ENCODE peak calls at places on chromosomes 7 and 10, in four cellular contexts. D is IMR-90, H is H9, C is trophoblast cell. J is an unnamed sample.

GRCh38 chr10:971150-971542 is 17.1 kb upstream of the GTPBP4 start:
- DNase-seq in D (peak; percentile 46), H (no peak), C (no peak), J (no peak)

GRCh38 chr10:103660364-103661197 is 167.1 kb downstream of the NEURL1 start:
- DNase-seq in D (peak; percentile 48), H (no peak), C (no peak), J (no peak)

GRCh38 chr7:64183126-64183742 is 23.8 kb upstream of the ZNF735 start:
- DNase-seq in D (no peak), H (no peak), C (peak; percentile 14), J (no peak)

GRCh38 chr10:97593423-97593822 is 3.9 kb downstream of the C10orf62 start:
- DNase-seq in D (peak; percentile 39), H (no peak), C (no peak), J (no peak)

GRCh38 chr10:29590598-29591415 is 44.0 kb downstream of the SVIL start:
- DNase-seq in D (peak; percentile 86), H (no peak), C (peak; percentile 79), J (peak; percentile 51)

GRCh38 chr10:43963793-43964425 is 315.2 kb upstream of the ZNF32 start:
- DNase-seq in D (no peak), H (no peak), C (no peak), J (no peak)

GRCh38 chr7:69661342-69661741 is 63.1 kb downstream of the AUTS2 start:
- DNase-seq in D (no peak), H (no peak), C (no peak), J (no peak)

GRCh38 chr10:18221123-18221522 is 80.9 kb downstream of the CACNB2 start:
- DNase-seq in D (peak; percentile 18), H (no peak), C (peak; percentile 26), J (no peak)

GRCh38 chr10:49628599-49628998 is 14.8 kb downstream of the CHAT start:
- DNase-seq in D (no peak), H (no peak), C (no peak), J (no peak)

GRCh38 chr7:10557375-10557774 is 416.3 kb upstream of the PHF14 start:
- DNase-seq in D (no peak), H (no peak), C (no peak), J (no peak)

GRCh38 chr10:48658243-48658888 is 26.3 kb upstream of the WDFY4 start:
- DNase-seq in D (peak; percentile 58), H (peak; percentile 86), C (peak; percentile 93), J (peak; percentile 84)

GRCh38 chr10:36281871-36282331 is 639.8 kb upstream of the FZD8 start:
- DNase-seq in D (peak; percentile 29), H (no peak), C (no peak), J (no peak)

GRCh38 chr10:90087197-90088007 is 386.0 kb downstream of the KIF20B start:
- DNase-seq in D (peak; percentile 7), H (no peak), C (no peak), J (no peak)

GRCh38 chr10:25959540-25960232 is 25.7 kb downstream of the MYO3A start:
- DNase-seq in D (no peak), H (no peak), C (no peak), J (no peak)

GRCh38 chr10:48480397-48481374 is 124.2 kb downstream of the ARHGAP22 start:
- DNase-seq in D (no peak), H (peak; percentile 28), C (no peak), J (no peak)

GRCh38 chr10:103697787-103698186 is 157.6 kb downstream of the SH3PXD2A start:
- DNase-seq in D (no peak), H (no peak), C (no peak), J (no peak)

GRCh38 chr7:79141252-79141651 is 312.2 kb downstream of the MAGI2 start:
- DNase-seq in D (no peak), H (no peak), C (no peak), J (no peak)

GRCh38 chr10:944034-944831 is 12.7 kb upstream of the LARP4B start:
- DNase-seq in D (peak; percentile 25), H (no peak), C (peak; percentile 36), J (no peak)

GRCh38 chr7:101159696-101160674 is 5.4 kb downstream of the VGF start:
- DNase-seq in D (peak; percentile 57), H (peak; percentile 65), C (no peak), J (no peak)

GRCh38 chr7:75982306-75983064 is 11.9 kb downstream of the TMEM120A start:
- DNase-seq in D (no peak), H (no peak), C (no peak), J (no peak)

GRCh38 chr10:71779641-71780040 is 6.3 kb upstream of the VSIR start:
- DNase-seq in D (no peak), H (no peak), C (no peak), J (no peak)

GRCh38 chr10:79979973-79980687 is 31.2 kb upstream of the SFTPD start:
- DNase-seq in D (no peak), H (no peak), C (no peak), J (no peak)

GRCh38 chr10:3047622-3047995 is 19.7 kb upstream of the PFKP start:
- DNase-seq in D (no peak), H (no peak), C (no peak), J (no peak)
- H2AFZ ChIP-seq in D (peak overlapping the region; percentile 80), H (no peak overlapping the region), C (no peak overlapping the region), J (peak overlapping the region; percentile 51)

DNA sequence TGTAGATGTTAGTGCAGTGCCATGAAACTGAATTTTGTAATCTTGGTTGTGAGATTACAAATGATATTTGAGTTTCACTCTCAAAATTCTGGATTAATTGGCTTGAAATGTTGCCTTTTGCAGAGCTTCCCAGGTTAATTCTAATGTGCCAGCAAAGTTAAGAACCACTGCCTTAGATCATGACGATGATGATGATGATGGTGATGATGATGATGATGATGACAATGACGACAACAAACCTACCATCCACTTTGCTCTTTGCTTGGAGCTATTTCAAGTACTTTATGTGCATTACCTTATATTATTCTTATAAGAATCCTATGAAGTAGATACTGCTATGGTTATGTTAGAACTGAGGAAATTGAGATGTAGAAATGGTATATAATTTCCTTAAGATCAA is 261.6 kb downstream of the CNTNAP2 start:
- DNase-seq in D (no peak), H (no peak), C (no peak), J (no peak)
- H3K4me1 ChIP-seq in D (no peaks in the 10 kb centered on the region), H (no peaks in the 10 kb centered on the region), C (no peaks in the 10 kb centered on the region), J (no peaks in the 10 kb centered on the region)

DNA sequence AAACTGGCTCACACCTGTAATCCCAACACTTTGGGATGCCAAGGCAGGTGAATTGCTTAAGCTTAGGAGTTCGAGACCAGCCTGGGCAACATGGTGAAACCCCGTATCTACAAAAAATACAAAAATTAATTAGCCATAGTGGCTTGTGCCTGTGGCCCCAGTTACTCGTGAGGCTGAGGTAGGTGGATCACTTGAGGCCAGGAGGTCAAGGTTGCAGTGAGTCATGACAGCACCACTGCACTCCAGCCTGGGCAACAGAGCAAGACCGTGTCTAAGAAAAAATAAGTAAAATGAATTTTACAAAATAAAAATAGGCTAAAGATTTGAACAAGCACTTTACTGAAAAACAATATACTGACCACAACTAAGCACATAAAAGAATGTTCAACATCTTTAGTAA is 9.8 kb upstream of the ORC5 start:
- DNase-seq in D (no peak), H (no peak), C (no peak), J (no peak)
- H3K23ac ChIP-seq in D (no peak overlapping the region), H (no peak overlapping the region), C (no peak overlapping the region), J (no peak overlapping the region)

GRCh38 chr7:107891619-107892366 is 810 bp downstream of the DLD start:
- DNase-seq in D (peak; percentile 60), H (no peak), C (peak; percentile 17), J (no peak)

GRCh38 chr7:107890493-107890961 is 456 bp upstream of the DLD start:
- DNase-seq in D (no peak), H (no peak), C (no peak), J (no peak)

GRCh38 chr7:107889992-107890391 is 991 bp upstream of the DLD start:
- DNase-seq in D (no peak), H (no peak), C (no peak), J (no peak)

GRCh38 chr7:107890962-107891618 is at the start of gene DLD:
- DNase-seq in D (peak; percentile 91), H (peak; percentile 94), C (peak; percentile 94), J (peak; percentile 87)
- H2AFZ ChIP-seq in D (peak within 1 kb of the TSS; percentile 99), H (peak within 1 kb of the TSS; percentile 1), C (peak within 1 kb of the TSS; percentile 41), J (peak within 1 kb of the TSS; percentile 88)

DNA sequence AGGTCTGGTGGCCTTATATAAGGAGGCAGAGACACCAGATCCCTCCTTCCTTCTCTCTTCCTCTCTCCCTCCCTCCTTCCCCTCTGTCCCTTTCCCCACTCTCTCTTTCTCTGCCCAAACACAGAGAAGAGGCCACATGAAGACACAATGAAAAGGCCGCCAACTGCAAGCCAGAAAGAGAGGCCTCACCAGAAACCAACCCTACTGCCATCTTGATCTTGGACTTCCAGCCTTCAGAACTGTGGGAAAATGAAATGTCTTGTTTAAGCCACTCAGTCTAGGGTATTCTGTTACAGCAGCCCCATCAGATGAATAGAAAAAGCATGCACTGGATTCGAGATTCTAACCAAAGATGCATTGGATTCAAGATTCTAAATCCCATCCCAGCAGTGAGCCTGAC is 168.1 kb downstream of the FAM107B start:
- DNase-seq in D (no peak), H (no peak), C (no peak), J (no peak)
- H3K4me1 ChIP-seq in D (peaks cover 5% of the 10 kb centered on the region), H (no peaks in the 10 kb centered on the region), C (peaks cover 20% of the 10 kb centered on the region), J (peaks cover 9% of the 10 kb centered on the region)

GRCh38 chr7:91126762-91127161 is 137.5 kb upstream of the FZD1 start:
- DNase-seq in D (no peak), H (peak; percentile 35), C (peak; percentile 22), J (peak; percentile 89)
- H3K23ac ChIP-seq in D (no peak overlapping the region), H (no peak overlapping the region), C (no peak overlapping the region), J (no peak overlapping the region)

GRCh38 chr7:42986213-42986612 is 54.0 kb downstream of the MRPL32 start:
- DNase-seq in D (no peak), H (no peak), C (no peak), J (no peak)

GRCh38 chr7:42991024-42991423 is 58.8 kb downstream of the MRPL32 start:
- DNase-seq in D (no peak), H (no peak), C (no peak), J (no peak)

GRCh38 chr7:42986781-42987248 is 54.6 kb downstream of the MRPL32 start:
- DNase-seq in D (no peak), H (no peak), C (no peak), J (no peak)

GRCh38 chr7:42984137-42984536 is 52.0 kb downstream of the MRPL32 start:
- DNase-seq in D (no peak), H (no peak), C (no peak), J (no peak)

GRCh38 chr7:42987648-42988214 is 55.6 kb downstream of the MRPL32 start:
- DNase-seq in D (no peak), H (no peak), C (no peak), J (no peak)
- H2AFZ ChIP-seq in D (no peak overlapping the region), H (no peak overlapping the region), C (no peak overlapping the region), J (no peak overlapping the region)

DNA sequence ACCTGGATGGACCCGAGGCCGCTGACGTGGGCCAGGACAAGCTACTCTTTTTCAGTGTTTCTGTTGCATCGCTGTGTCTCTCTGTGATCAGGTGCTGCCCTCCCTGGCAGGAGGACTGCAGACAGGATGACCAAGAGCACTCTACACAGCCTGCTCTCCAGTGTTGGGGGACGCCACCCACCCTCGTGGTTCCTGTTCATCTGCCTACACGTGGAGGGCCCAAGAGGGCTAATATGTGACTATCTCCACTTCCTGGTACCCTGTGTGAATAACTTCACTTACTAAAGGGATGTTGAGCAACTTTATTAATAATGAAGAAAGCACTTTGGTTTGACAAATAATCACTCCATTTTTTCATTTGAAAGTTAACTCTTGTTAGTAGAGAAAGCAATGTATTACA is 101.3 kb downstream of the EGFR start:
- DNase-seq in D (no peak), H (no peak), C (no peak), J (no peak)
- H3K4me1 ChIP-seq in D (peaks cover 28% of the 10 kb centered on the region), H (no peaks in the 10 kb centered on the region), C (peaks cover 18% of the 10 kb centered on the region), J (no peaks in the 10 kb centered on the region)

J was measured in neuronal stem cell.